ENCODE peak calls at places on chromosomes 4 and X, in nine cellular contexts. M is dorsolateral prefrontal cortex, Z is coronary artery, L is GM20000, S is GM10248, D is WTC11, J is heart right ventricle, Q is AG09319, A is lung. B is an unnamed sample.

GRCh38 chr4:42284030-42284429 is 113.3 kb upstream of the SHISA3 start:
- DNase-seq in D (no peak), Q (no peak), A (no peak), J (no peak), S (no peak), L (no peak), M (no peak), Z (no peak), B (no peak)

GRCh38 chrX:55489315-55490009 is at the start of gene USP51:
- DNase-seq in A (peak), J (peak), L (peak), S (peak), Z (peak), Q (peak), D (peak), M (peak), B (peak)

GRCh38 chrX:135345328-135345645 is 36.0 kb downstream of the ETDC start:
- DNase-seq in M (peak), Z (no peak), J (peak), D (no peak), S (no peak), L (no peak), A (no peak), Q (no peak), B (peak)

GRCh38 chr4:105666693-105667092 is 41.8 kb downstream of the INTS12 start:
- DNase-seq in Z (no peak), A (no peak), M (no peak), D (no peak), J (no peak), S (peak), L (peak), Q (no peak), B (no peak)

GRCh38 chrX:136525738-136526606 is 6.0 kb upstream of the VGLL1 start:
- DNase-seq in J (peak), A (peak), S (no peak), D (no peak), Q (peak), Z (peak), M (no peak), L (no peak), B (peak)

GRCh38 chr4:40685300-40685699 is 55.6 kb upstream of the RBM47 start:
- DNase-seq in M (no peak), D (no peak), S (no peak), A (no peak), J (no peak), Z (no peak), L (no peak), Q (no peak), B (no peak)

GRCh38 chrX:73922856-73923429 is 359.9 kb downstream of the CHIC1 start:
- DNase-seq in S (no peak), A (no peak), Z (no peak), Q (no peak), M (no peak), L (no peak), D (no peak), J (no peak), B (no peak)

GRCh38 chrX:65522739-65523372 is 11.7 kb downstream of the LAS1L start:
- DNase-seq in Q (no peak), J (no peak), S (no peak), A (no peak), M (no peak), L (no peak), Z (no peak), D (no peak), B (no peak)

GRCh38 chr4:48989461-48990203 is 3.6 kb downstream of the CWH43 start:
- DNase-seq in A (no peak), M (no peak), Z (no peak), L (no peak), S (no peak), D (no peak), Q (no peak), J (no peak), B (no peak)

GRCh38 chr4:177070533-177070932 is 239.1 kb upstream of the NEIL3 start:
- DNase-seq in Z (no peak), M (no peak), Q (no peak), D (no peak), J (no peak), A (no peak), L (no peak), S (no peak), B (no peak)

GRCh38 chr4:140996757-140997156 is 136.5 kb downstream of the RNF150 start:
- DNase-seq in M (no peak), J (no peak), D (no peak), S (no peak), Z (no peak), L (no peak), Q (peak), A (no peak), B (no peak)

GRCh38 chr4:120973207-120973606 is 50.7 kb upstream of the PRDM5 start:
- DNase-seq in S (no peak), J (no peak), M (no peak), A (no peak), L (no peak), Q (no peak), Z (no peak), D (no peak), B (no peak)

GRCh38 chr4:97987019-97987648 is 156.1 kb downstream of the STPG2 start:
- DNase-seq in S (peak), M (no peak), D (no peak), J (no peak), A (no peak), Z (no peak), Q (no peak), L (no peak), B (no peak)

GRCh38 chrX:150897371-150898319 is 823 bp downstream of the CD99L2 start:
- DNase-seq in L (peak), J (no peak), A (no peak), Q (no peak), M (peak), D (peak), S (no peak), Z (no peak), B (peak)

GRCh38 chr4:7842384-7843279 is 97.0 kb downstream of the AFAP1 start:
- DNase-seq in Z (peak), A (no peak), S (no peak), L (no peak), M (no peak), J (peak), D (no peak), Q (peak), B (no peak)

GRCh38 chrX:95626748-95627147 is 1057.9 kb upstream of the DIAPH2 start:
- DNase-seq in A (no peak), J (no peak), L (no peak), S (no peak), Q (no peak), M (no peak), Z (no peak), D (no peak), B (no peak)

DNA sequence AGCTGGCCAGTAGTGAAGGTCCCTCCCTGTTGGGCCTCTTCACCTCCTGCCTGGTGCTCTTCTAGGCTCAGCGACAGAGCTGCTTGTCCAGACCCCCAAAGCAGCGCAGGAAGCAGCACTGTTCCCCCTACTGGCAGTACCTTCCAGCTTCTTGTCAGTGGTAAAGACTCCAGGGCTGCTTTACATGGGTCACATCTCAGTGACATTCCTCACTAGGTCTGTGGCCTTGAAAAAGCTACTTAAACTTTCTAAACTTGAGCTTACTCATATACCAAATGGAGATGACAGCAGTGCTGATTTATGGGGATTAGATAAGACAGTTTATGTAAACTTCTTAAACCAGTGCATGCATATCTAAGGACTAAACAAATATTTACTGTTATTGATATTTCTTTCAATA is 117.3 kb downstream of the FAT4 start:
- DNase-seq in Z (no peak), D (peak), J (no peak), A (no peak), Q (no peak), M (no peak), L (no peak), S (no peak), B (no peak)
- TF ChIP-seq CTCF in Z (no peak), D (no peak), J (peak), A (no peak), Q (peak), M (peak), L (no peak), S (no peak), B (no peak)

GRCh38 chr4:28225689-28226353 is 1365.2 kb downstream of the STIM2 start:
- DNase-seq in Z (no peak), J (no peak), S (no peak), D (no peak), A (no peak), Q (peak), M (no peak), L (no peak), B (no peak)

GRCh38 chr4:28229092-28229491 is 1368.5 kb downstream of the STIM2 start:
- DNase-seq in D (no peak), L (no peak), Q (peak), J (no peak), A (no peak), S (no peak), Z (no peak), M (no peak), B (no peak)

GRCh38 chr4:28228575-28228974 is 1367.9 kb downstream of the STIM2 start:
- DNase-seq in Z (no peak), S (no peak), Q (peak), L (no peak), D (no peak), A (no peak), M (no peak), J (no peak), B (no peak)

GRCh38 chr4:28226962-28227361 is 1366.3 kb downstream of the STIM2 start:
- DNase-seq in Z (no peak), J (no peak), Q (no peak), M (no peak), S (no peak), L (no peak), A (no peak), D (no peak), B (no peak)

DNA sequence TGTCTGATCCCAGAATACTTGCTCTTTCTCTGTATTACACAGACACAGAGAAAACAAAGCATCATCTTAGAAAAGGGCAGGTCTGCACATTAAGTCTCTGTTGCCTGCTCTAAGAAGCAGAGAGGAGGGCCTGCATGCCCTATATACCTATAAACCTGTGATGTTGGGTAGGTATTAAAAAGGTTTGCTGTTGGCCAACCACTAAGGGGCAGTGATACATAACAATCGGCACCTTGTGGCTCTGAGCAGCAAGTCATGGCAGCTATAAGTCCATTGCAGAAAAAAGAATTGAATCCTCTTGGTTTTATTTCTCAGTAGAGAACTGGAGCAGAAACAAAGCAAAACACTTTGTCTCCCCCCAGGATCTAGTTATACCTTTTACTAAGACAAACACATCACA is 1364.4 kb downstream of the STIM2 start:
- DNase-seq in Z (no peak), D (peak), J (no peak), Q (peak), A (no peak), L (no peak), S (no peak), M (no peak), B (no peak)
- TF ChIP-seq CTCF in Z (no peak), D (peak), J (no peak), Q (peak), A (no peak), L (no peak), S (no peak), M (peak), B (no peak)

GRCh38 chr4:173284463-173284862 is 49.7 kb downstream of the HMGB2 start:
- DNase-seq in L (no peak), Q (no peak), M (no peak), A (no peak), J (no peak), S (no peak), D (no peak), Z (no peak), B (no peak)

GRCh38 chr4:173288296-173288695 is 45.9 kb downstream of the HMGB2 start:
- DNase-seq in A (peak), D (peak), Q (no peak), Z (no peak), M (no peak), J (no peak), L (peak), S (peak), B (peak)

GRCh38 chr4:173289351-173289725 is 44.8 kb downstream of the HMGB2 start:
- DNase-seq in Q (no peak), S (no peak), J (no peak), L (no peak), M (no peak), A (no peak), D (no peak), Z (no peak), B (no peak)

GRCh38 chr4:173287486-173287885 is 46.7 kb downstream of the HMGB2 start:
- DNase-seq in Q (no peak), S (no peak), M (no peak), J (no peak), Z (no peak), A (no peak), D (no peak), L (no peak), B (no peak)

DNA sequence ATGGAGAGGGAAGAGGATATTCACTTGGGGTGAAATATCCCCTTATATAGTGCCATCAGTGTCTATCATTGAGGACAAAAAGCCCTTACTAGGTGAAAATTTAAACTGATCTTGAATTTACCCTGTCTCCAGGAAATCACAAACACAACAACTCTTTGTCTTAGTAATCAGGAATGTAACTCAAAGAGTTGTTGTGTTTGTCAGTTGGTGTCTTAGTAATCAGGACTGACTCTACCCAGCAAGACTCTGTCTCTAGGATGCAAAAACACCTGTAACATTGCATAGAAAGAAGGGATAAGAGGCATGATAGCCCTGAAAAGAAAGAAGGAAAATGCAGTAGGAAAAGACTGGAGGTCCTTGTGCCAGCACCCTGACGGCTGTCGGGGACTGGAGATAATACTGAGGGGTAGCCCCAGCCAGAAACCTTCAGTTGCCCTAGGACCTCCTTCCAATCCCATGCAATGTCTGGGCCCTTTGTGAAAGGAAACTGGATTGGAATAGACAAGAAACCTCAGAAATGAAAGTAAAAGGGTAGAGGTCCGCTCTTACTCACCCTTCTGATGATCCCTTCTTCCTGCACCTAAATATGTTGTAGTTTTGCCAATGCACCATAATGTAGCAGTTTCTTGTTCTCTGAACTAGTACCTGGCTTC is 45.3 kb downstream of the HMGB2 start:
- DNase-seq in J (no peak), A (no peak), Z (no peak), D (no peak), L (no peak), Q (no peak), M (no peak), S (no peak), B (no peak)
- TF ChIP-seq CTCF in J (no peak), A (no peak), Z (no peak), D (no peak), L (no peak), Q (no peak), M (no peak), S (no peak), B (no peak)

GRCh38 chr4:117447925-117448324 is 362.5 kb upstream of the TRAM1L1 start:
- DNase-seq in D (peak), S (no peak), L (no peak), A (no peak), Z (no peak), M (no peak), Q (no peak), J (no peak), B (no peak)
- TF ChIP-seq CTCF in D (peak), S (peak), L (peak), A (no peak), Z (no peak), M (no peak), Q (no peak), J (no peak), B (no peak)

GRCh38 chr4:123588631-123589223 is 192.1 kb downstream of the SPRY1 start:
- DNase-seq in Q (no peak), A (no peak), S (peak), L (peak), M (no peak), D (no peak), J (no peak), Z (no peak), B (no peak)
- TF ChIP-seq CTCF in Q (no peak), A (no peak), S (no peak), L (no peak), M (no peak), D (no peak), J (no peak), Z (no peak), B (no peak)

GRCh38 chrX:128460835-128461234 is 408.6 kb upstream of the ACTRT1 start:
- DNase-seq in J (no peak), M (no peak), Z (no peak), S (no peak), A (no peak), D (no peak), Q (no peak), L (no peak), B (no peak)
- TF ChIP-seq CTCF in J (no peak), M (no peak), Z (no peak), S (no peak), A (no peak), D (no peak), Q (no peak), L (no peak), B (no peak)

GRCh38 chr4:163535657-163536056 is 41.2 kb downstream of the TMA16 start:
- DNase-seq in A (no peak), M (no peak), L (no peak), Z (no peak), D (no peak), Q (no peak), J (no peak), S (no peak), B (no peak)
- TF ChIP-seq CTCF in A (no peak), M (no peak), L (no peak), Z (no peak), D (no peak), Q (no peak), J (no peak), S (no peak), B (no peak)